ENCODE peak calls at places on chromosomes 11 and 22, in five cellular contexts. One of them, this sample, is unnamed.

GRCh38 chr22:17963015-17963414 is 61.3 kb downstream of the MICAL3 start:
- DNase-seq in fibroblast of lung: no peak
- DNase-seq in GM23248: no peak
- DNase-seq in sigmoid colon: no peak
- DNase-seq in CD4-positive, CD25-positive, alpha-beta regulatory T cell: no peak
- DNase-seq in this sample: no peak

GRCh38 chr11:7437706-7438105 is 47.6 kb upstream of the OLFML1 start:
- DNase-seq in fibroblast of lung: peak; percentile 6
- DNase-seq in GM23248: peak; percentile 80
- DNase-seq in sigmoid colon: no peak
- DNase-seq in CD4-positive, CD25-positive, alpha-beta regulatory T cell: no peak
- DNase-seq in this sample: peak; percentile 57

GRCh38 chr11:33778682-33779081 is 4.4 kb upstream of the FBXO3 start:
- DNase-seq in fibroblast of lung: peak; percentile 91
- DNase-seq in GM23248: peak; percentile 75
- DNase-seq in sigmoid colon: no peak
- DNase-seq in CD4-positive, CD25-positive, alpha-beta regulatory T cell: no peak
- DNase-seq in this sample: no peak

GRCh38 chr11:65903068-65903481 is 2.9 kb upstream of the FOSL1 start:
- DNase-seq in fibroblast of lung: peak; percentile 90
- DNase-seq in GM23248: peak; percentile 95
- DNase-seq in sigmoid colon: no peak
- DNase-seq in CD4-positive, CD25-positive, alpha-beta regulatory T cell: no peak
- DNase-seq in this sample: peak; percentile 100

GRCh38 chr11:134155456-134155855 is 68.3 kb downstream of the NCAPD3 start:
- DNase-seq in fibroblast of lung: no peak
- DNase-seq in GM23248: no peak
- DNase-seq in sigmoid colon: no peak
- DNase-seq in CD4-positive, CD25-positive, alpha-beta regulatory T cell: no peak
- DNase-seq in this sample: no peak

GRCh38 chr11:86696451-86696850 is 24.0 kb upstream of the ME3 start:
- DNase-seq in fibroblast of lung: peak; percentile 56
- DNase-seq in GM23248: no peak
- DNase-seq in sigmoid colon: no peak
- DNase-seq in CD4-positive, CD25-positive, alpha-beta regulatory T cell: no peak
- DNase-seq in this sample: no peak

GRCh38 chr11:14905104-14906033 is 13.3 kb upstream of the CYP2R1 start:
- DNase-seq in fibroblast of lung: peak; percentile 35
- DNase-seq in GM23248: peak; percentile 47
- DNase-seq in sigmoid colon: peak; percentile 72
- DNase-seq in CD4-positive, CD25-positive, alpha-beta regulatory T cell: peak; percentile 57
- DNase-seq in this sample: no peak

GRCh38 chr22:26671317-26672059 is 14.1 kb downstream of the MIAT start:
- DNase-seq in fibroblast of lung: no peak
- DNase-seq in GM23248: no peak
- DNase-seq in sigmoid colon: peak; percentile 76
- DNase-seq in CD4-positive, CD25-positive, alpha-beta regulatory T cell: peak; percentile 56
- DNase-seq in this sample: no peak

GRCh38 chr11:71236836-71237475 is 15.4 kb downstream of the SHANK2 start:
- DNase-seq in fibroblast of lung: no peak
- DNase-seq in GM23248: no peak
- DNase-seq in sigmoid colon: peak; percentile 36
- DNase-seq in CD4-positive, CD25-positive, alpha-beta regulatory T cell: no peak
- DNase-seq in this sample: no peak

GRCh38 chr11:133790995-133791394 is 54.3 kb downstream of the SPATA19 start:
- DNase-seq in fibroblast of lung: no peak
- DNase-seq in GM23248: no peak
- DNase-seq in sigmoid colon: no peak
- DNase-seq in CD4-positive, CD25-positive, alpha-beta regulatory T cell: no peak
- DNase-seq in this sample: no peak

GRCh38 chr11:64865286-64866172 is 12.9 kb downstream of the EHD1 start:
- DNase-seq in fibroblast of lung: peak; percentile 85
- DNase-seq in GM23248: peak; percentile 92
- DNase-seq in sigmoid colon: no peak
- DNase-seq in CD4-positive, CD25-positive, alpha-beta regulatory T cell: no peak
- DNase-seq in this sample: no peak

DNA sequence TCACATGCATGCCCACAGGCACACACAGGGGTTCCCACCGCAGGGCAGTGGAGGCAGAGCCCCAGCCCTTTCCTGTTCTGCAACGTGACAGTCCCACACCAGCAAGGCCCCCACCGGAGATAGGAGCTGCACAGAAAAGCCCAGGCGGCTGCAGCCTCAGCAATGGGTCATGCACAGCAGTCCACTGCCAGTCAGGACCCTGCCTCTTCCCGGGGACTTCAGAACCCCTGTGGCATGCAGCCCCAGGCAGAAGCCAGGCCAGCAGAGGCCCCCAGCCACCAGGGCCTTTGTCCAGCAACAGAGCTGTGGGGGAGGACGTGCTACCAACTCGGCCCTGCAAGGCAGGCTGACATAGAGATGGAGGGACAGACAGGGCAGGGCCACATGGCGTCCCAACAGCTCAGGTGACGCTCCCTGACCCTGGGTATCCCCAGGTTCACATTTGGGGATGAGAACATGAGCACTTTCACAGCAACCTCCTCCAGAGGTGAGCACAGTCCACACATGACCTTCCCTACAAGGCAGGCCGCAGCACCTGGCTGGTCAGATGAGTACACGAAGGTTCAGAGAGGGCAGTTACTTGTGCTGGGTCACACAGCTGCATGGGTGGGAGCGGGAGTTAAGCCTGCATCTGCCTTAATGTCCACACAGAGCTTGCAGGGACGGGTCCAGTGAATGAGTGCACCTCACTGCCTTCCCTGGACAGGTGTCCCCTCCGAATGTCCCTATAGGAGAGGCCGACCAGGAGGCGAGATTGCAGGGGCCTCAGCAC is 87.3 kb downstream of the CELSR1 start:
- DNase-seq in fibroblast of lung: no peak
- DNase-seq in GM23248: no peak
- DNase-seq in sigmoid colon: no peak
- DNase-seq in CD4-positive, CD25-positive, alpha-beta regulatory T cell: no peak
- DNase-seq in this sample: no peak
- H3K27me3 ChIP-seq in fibroblast of lung: peaks cover 2% of the 10 kb centered on the region
- H3K27me3 ChIP-seq in GM23248: peaks cover 44% of the 10 kb centered on the region
- H3K27me3 ChIP-seq in sigmoid colon: no peaks in the 10 kb centered on the region
- H3K27me3 ChIP-seq in CD4-positive, CD25-positive, alpha-beta regulatory T cell: no peaks in the 10 kb centered on the region
- H3K27me3 ChIP-seq in this sample: no peaks in the 10 kb centered on the region

GRCh38 chr11:117502285-117502856 is 174.7 kb downstream of the CEP164 start:
- DNase-seq in fibroblast of lung: no peak
- DNase-seq in GM23248: no peak
- DNase-seq in sigmoid colon: no peak
- DNase-seq in CD4-positive, CD25-positive, alpha-beta regulatory T cell: no peak
- DNase-seq in this sample: no peak
- H3K27me3 ChIP-seq in fibroblast of lung: no peaks in the 10 kb centered on the region
- H3K27me3 ChIP-seq in GM23248: peaks cover 24% of the 10 kb centered on the region
- H3K27me3 ChIP-seq in sigmoid colon: no peaks in the 10 kb centered on the region
- H3K27me3 ChIP-seq in CD4-positive, CD25-positive, alpha-beta regulatory T cell: no peaks in the 10 kb centered on the region
- H3K27me3 ChIP-seq in this sample: no peaks in the 10 kb centered on the region

DNA sequence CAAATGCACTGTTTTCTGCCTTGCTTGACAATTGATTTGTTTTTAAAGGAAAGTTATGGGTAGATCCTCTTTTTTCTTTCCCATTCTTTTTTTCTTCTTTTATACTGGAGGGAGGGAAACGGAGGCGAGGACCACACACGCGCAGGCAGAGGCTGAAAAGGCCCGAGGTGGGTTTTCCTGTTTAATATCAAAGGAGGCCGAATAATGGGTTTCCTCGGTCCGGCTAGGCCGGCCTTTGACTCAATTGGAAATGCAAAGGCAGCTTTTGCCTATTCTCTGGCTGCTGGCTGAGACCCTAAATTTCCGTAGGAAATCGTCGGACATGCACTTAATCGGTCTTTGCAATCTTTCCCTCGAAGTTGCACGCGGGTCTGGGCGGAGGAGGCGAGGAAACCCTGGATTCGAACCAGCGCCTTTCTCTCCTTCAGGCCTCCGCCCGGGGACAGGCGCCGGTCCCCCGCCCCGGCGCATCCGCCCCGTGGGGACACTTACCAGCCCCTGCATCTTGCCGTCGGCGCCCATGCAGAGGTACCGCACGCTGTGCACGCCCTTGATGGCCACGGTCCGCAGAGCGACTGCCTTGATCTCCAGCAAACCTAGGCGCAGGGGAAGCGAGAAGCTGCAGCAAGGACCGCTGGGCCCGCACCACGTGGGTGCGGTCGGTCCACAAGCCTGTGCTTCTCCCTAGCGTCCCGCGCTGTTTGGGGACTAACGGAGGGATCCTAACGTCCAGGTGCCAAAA is 882 bp downstream of the FGF19 start:
- DNase-seq in fibroblast of lung: no peak
- DNase-seq in GM23248: no peak
- DNase-seq in sigmoid colon: no peak
- DNase-seq in CD4-positive, CD25-positive, alpha-beta regulatory T cell: no peak
- DNase-seq in this sample: peak; percentile 80
- H3K27me3 ChIP-seq in fibroblast of lung: peaks cover 39% of the 10 kb centered on the region
- H3K27me3 ChIP-seq in GM23248: peaks cover 76% of the 10 kb centered on the region
- H3K27me3 ChIP-seq in sigmoid colon: peaks cover 38% of the 10 kb centered on the region
- H3K27me3 ChIP-seq in CD4-positive, CD25-positive, alpha-beta regulatory T cell: peaks cover 15% of the 10 kb centered on the region
- H3K27me3 ChIP-seq in this sample: no peaks in the 10 kb centered on the region

GRCh38 chr11:17430616-17431015 is 42.2 kb upstream of the KCNJ11 start:
- DNase-seq in fibroblast of lung: no peak
- DNase-seq in GM23248: no peak
- DNase-seq in sigmoid colon: no peak
- DNase-seq in CD4-positive, CD25-positive, alpha-beta regulatory T cell: no peak
- DNase-seq in this sample: no peak

GRCh38 chr11:17432041-17432440 is 43.6 kb upstream of the KCNJ11 start:
- DNase-seq in fibroblast of lung: no peak
- DNase-seq in GM23248: no peak
- DNase-seq in sigmoid colon: no peak
- DNase-seq in CD4-positive, CD25-positive, alpha-beta regulatory T cell: no peak
- DNase-seq in this sample: no peak

GRCh38 chr11:17431139-17431538 is 42.7 kb upstream of the KCNJ11 start:
- DNase-seq in fibroblast of lung: no peak
- DNase-seq in GM23248: no peak
- DNase-seq in sigmoid colon: no peak
- DNase-seq in CD4-positive, CD25-positive, alpha-beta regulatory T cell: no peak
- DNase-seq in this sample: no peak

GRCh38 chr11:17428930-17429329 is 40.5 kb upstream of the KCNJ11 start:
- DNase-seq in fibroblast of lung: no peak
- DNase-seq in GM23248: peak; percentile 6
- DNase-seq in sigmoid colon: no peak
- DNase-seq in CD4-positive, CD25-positive, alpha-beta regulatory T cell: no peak
- DNase-seq in this sample: no peak

GRCh38 chr11:17428261-17428660 is 39.8 kb upstream of the KCNJ11 start:
- DNase-seq in fibroblast of lung: no peak
- DNase-seq in GM23248: no peak
- DNase-seq in sigmoid colon: no peak
- DNase-seq in CD4-positive, CD25-positive, alpha-beta regulatory T cell: no peak
- DNase-seq in this sample: no peak
- H3K27me3 ChIP-seq in fibroblast of lung: no peaks in the 10 kb centered on the region
- H3K27me3 ChIP-seq in GM23248: no peaks in the 10 kb centered on the region
- H3K27me3 ChIP-seq in sigmoid colon: no peaks in the 10 kb centered on the region
- H3K27me3 ChIP-seq in CD4-positive, CD25-positive, alpha-beta regulatory T cell: no peaks in the 10 kb centered on the region
- H3K27me3 ChIP-seq in this sample: peaks cover 53% of the 10 kb centered on the region

GRCh38 chr22:44624689-44625420 is 77.1 kb upstream of the PRR5 start:
- DNase-seq in fibroblast of lung: no peak
- DNase-seq in GM23248: no peak
- DNase-seq in sigmoid colon: no peak
- DNase-seq in CD4-positive, CD25-positive, alpha-beta regulatory T cell: no peak
- DNase-seq in this sample: no peak

GRCh38 chr22:44623771-44624510 is 78.1 kb upstream of the PRR5 start:
- DNase-seq in fibroblast of lung: peak; percentile 20
- DNase-seq in GM23248: no peak
- DNase-seq in sigmoid colon: no peak
- DNase-seq in CD4-positive, CD25-positive, alpha-beta regulatory T cell: no peak
- DNase-seq in this sample: no peak

GRCh38 chr22:44625981-44626687 is 75.9 kb upstream of the PRR5 start:
- DNase-seq in fibroblast of lung: peak; percentile 20
- DNase-seq in GM23248: peak; percentile 75
- DNase-seq in sigmoid colon: peak; percentile 83
- DNase-seq in CD4-positive, CD25-positive, alpha-beta regulatory T cell: peak; percentile 68
- DNase-seq in this sample: peak; percentile 61

GRCh38 chr22:44627521-44628139 is 74.4 kb upstream of the PRR5 start:
- DNase-seq in fibroblast of lung: no peak
- DNase-seq in GM23248: no peak
- DNase-seq in sigmoid colon: peak; percentile 47
- DNase-seq in CD4-positive, CD25-positive, alpha-beta regulatory T cell: no peak
- DNase-seq in this sample: no peak

DNA sequence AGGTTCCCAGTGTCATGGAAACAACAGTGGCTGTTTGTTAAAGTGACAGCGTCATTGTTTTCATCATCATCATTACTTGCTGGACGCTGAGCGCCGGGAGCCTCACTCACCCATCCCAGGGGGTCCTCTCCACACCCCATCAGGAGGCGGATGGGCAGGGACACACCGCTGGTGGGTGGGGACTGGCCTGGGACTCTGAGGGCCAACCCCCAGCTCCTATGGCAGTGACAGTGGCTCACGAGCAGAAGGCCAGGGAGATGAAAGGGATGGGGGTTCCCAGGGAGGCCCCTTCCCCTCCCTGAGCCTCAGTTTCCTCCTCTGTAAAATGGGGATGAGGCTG is 76.6 kb upstream of the PRR5 start:
- DNase-seq in fibroblast of lung: no peak
- DNase-seq in GM23248: no peak
- DNase-seq in sigmoid colon: no peak
- DNase-seq in CD4-positive, CD25-positive, alpha-beta regulatory T cell: no peak
- DNase-seq in this sample: no peak
- H3K27me3 ChIP-seq in fibroblast of lung: no peaks in the 10 kb centered on the region
- H3K27me3 ChIP-seq in GM23248: no peaks in the 10 kb centered on the region
- H3K27me3 ChIP-seq in sigmoid colon: peaks cover 3% of the 10 kb centered on the region
- H3K27me3 ChIP-seq in CD4-positive, CD25-positive, alpha-beta regulatory T cell: no peaks in the 10 kb centered on the region
- H3K27me3 ChIP-seq in this sample: no peaks in the 10 kb centered on the region

GRCh38 chr11:22342599-22343138 is 4.5 kb downstream of the SLC17A6 start:
- DNase-seq in fibroblast of lung: no peak
- DNase-seq in GM23248: no peak
- DNase-seq in sigmoid colon: no peak
- DNase-seq in CD4-positive, CD25-positive, alpha-beta regulatory T cell: no peak
- DNase-seq in this sample: no peak
- H3K27me3 ChIP-seq in fibroblast of lung: peaks cover 36% of the 10 kb centered on the region
- H3K27me3 ChIP-seq in GM23248: peaks cover 72% of the 10 kb centered on the region
- H3K27me3 ChIP-seq in sigmoid colon: peaks cover 29% of the 10 kb centered on the region
- H3K27me3 ChIP-seq in CD4-positive, CD25-positive, alpha-beta regulatory T cell: peaks cover 37% of the 10 kb centered on the region
- H3K27me3 ChIP-seq in this sample: no peaks in the 10 kb centered on the region

GRCh38 chr22:35850831-35851230 is 133.2 kb downstream of the APOL5 start:
- DNase-seq in fibroblast of lung: no peak
- DNase-seq in GM23248: no peak
- DNase-seq in sigmoid colon: no peak
- DNase-seq in CD4-positive, CD25-positive, alpha-beta regulatory T cell: no peak
- DNase-seq in this sample: no peak
- H3K27me3 ChIP-seq in fibroblast of lung: no peaks in the 10 kb centered on the region
- H3K27me3 ChIP-seq in GM23248: no peaks in the 10 kb centered on the region
- H3K27me3 ChIP-seq in sigmoid colon: no peaks in the 10 kb centered on the region
- H3K27me3 ChIP-seq in CD4-positive, CD25-positive, alpha-beta regulatory T cell: no peaks in the 10 kb centered on the region
- H3K27me3 ChIP-seq in this sample: no peaks in the 10 kb centered on the region

GRCh38 chr11:120648706-120649250 is 137.2 kb downstream of the GRIK4 start:
- DNase-seq in fibroblast of lung: no peak
- DNase-seq in GM23248: no peak
- DNase-seq in sigmoid colon: no peak
- DNase-seq in CD4-positive, CD25-positive, alpha-beta regulatory T cell: no peak
- DNase-seq in this sample: no peak
- H3K27me3 ChIP-seq in fibroblast of lung: no peaks in the 10 kb centered on the region
- H3K27me3 ChIP-seq in GM23248: peaks cover 31% of the 10 kb centered on the region
- H3K27me3 ChIP-seq in sigmoid colon: no peaks in the 10 kb centered on the region
- H3K27me3 ChIP-seq in CD4-positive, CD25-positive, alpha-beta regulatory T cell: peaks cover 3% of the 10 kb centered on the region
- H3K27me3 ChIP-seq in this sample: no peaks in the 10 kb centered on the region

This sample was measured in SJSA1.